ENCODE peak calls at places on chromosomes 4 and X, in five cellular contexts. X, T, W, Q and P are unnamed samples. For H3K36me3, the result is how much of the 10 kb centered on the place peaks cover.

GRCh38 chrX:155216940-155217450 is 735 bp downstream of the VBP1 start:
- DNase-seq in X (no peak), T (no peak), W (peak), Q (no peak), P (no peak)

GRCh38 chr4:17865866-17866363 is 55.1 kb downstream of the NCAPG start:
- DNase-seq in X (no peak), T (no peak), W (no peak), Q (no peak), P (no peak)

GRCh38 chr4:122476745-122477144 is 20.2 kb upstream of the IL2 start:
- DNase-seq in X (no peak), T (no peak), W (no peak), Q (no peak), P (no peak)

GRCh38 chrX:48664156-48664555 is 19.4 kb upstream of the WAS start:
- DNase-seq in X (no peak), T (no peak), W (no peak), Q (no peak), P (no peak)

GRCh38 chr4:30726090-30726668 is 6.0 kb downstream of the PCDH7 start:
- DNase-seq in X (no peak), T (no peak), W (no peak), Q (no peak), P (no peak)

GRCh38 chrX:20742106-20742505 is 475.4 kb upstream of the RPS6KA3 start:
- DNase-seq in X (no peak), T (no peak), W (peak), Q (peak), P (no peak)

GRCh38 chr4:110193822-110194761 is 4.3 kb downstream of the ELOVL6 start:
- DNase-seq in X (peak), T (peak), W (peak), Q (peak), P (peak)

GRCh38 chrX:40579880-40580536 is 762 bp upstream of the ATP6AP2 start:
- DNase-seq in X (no peak), T (no peak), W (no peak), Q (no peak), P (no peak)

GRCh38 chrX:14832151-14832550 is 40.7 kb downstream of the FANCB start:
- DNase-seq in X (no peak), T (no peak), W (peak), Q (no peak), P (no peak)

GRCh38 chr4:79652232-79652631 is 244.2 kb upstream of the GK2 start:
- DNase-seq in X (no peak), T (no peak), W (peak), Q (no peak), P (no peak)

GRCh38 chr4:108651068-108651794 is 832 bp downstream of the OSTC start:
- DNase-seq in X (no peak), T (no peak), W (peak), Q (no peak), P (no peak)

GRCh38 chr4:25915359-25915716 is 1.3 kb downstream of the SMIM20 start:
- DNase-seq in X (no peak), T (no peak), W (no peak), Q (no peak), P (no peak)

GRCh38 chr4:145278341-145279121 is 98.1 kb upstream of the OTUD4 start:
- DNase-seq in X (no peak), T (no peak), W (peak), Q (no peak), P (no peak)

GRCh38 chr4:80065601-80066000 is 7.4 kb downstream of the ANTXR2 start:
- DNase-seq in X (no peak), T (no peak), W (no peak), Q (no peak), P (no peak)

GRCh38 chrX:10906861-10907260 is 204.3 kb upstream of the HCCS start:
- DNase-seq in X (no peak), T (no peak), W (no peak), Q (no peak), P (no peak)

GRCh38 chr4:168696828-168697227 is 200.0 kb downstream of the PALLD start:
- DNase-seq in X (no peak), T (no peak), W (no peak), Q (no peak), P (no peak)

GRCh38 chrX:107726809-107727534 is 48.6 kb downstream of the TSC22D3 start:
- DNase-seq in X (no peak), T (no peak), W (no peak), Q (no peak), P (no peak)

GRCh38 chr4:186840771-186841301 is 117.2 kb upstream of the FAT1 start:
- DNase-seq in X (no peak), T (no peak), W (no peak), Q (no peak), P (peak)

GRCh38 chr4:42078184-42078801 is 74.2 kb downstream of the BEND4 start:
- DNase-seq in X (no peak), T (no peak), W (no peak), Q (no peak), P (no peak)

GRCh38 chr4:176981074-176981473 is 188.4 kb upstream of the VEGFC start:
- DNase-seq in X (no peak), T (no peak), W (no peak), Q (no peak), P (no peak)

GRCh38 chr4:40150932-40151331 is 45.9 kb upstream of the RHOH start:
- DNase-seq in X (no peak), T (no peak), W (peak), Q (no peak), P (no peak)

GRCh38 chr4:185592845-185593488 is 57.7 kb upstream of the PDLIM3 start:
- DNase-seq in X (no peak), T (no peak), W (no peak), Q (no peak), P (no peak)

GRCh38 chrX:153744210-153745066 is 19.6 kb upstream of the PLXNB3 start:
- DNase-seq in X (no peak), T (no peak), W (no peak), Q (no peak), P (peak)

GRCh38 chr4:131347816-131348215 is 1801.3 kb upstream of the PCDH10 start:
- DNase-seq in X (no peak), T (no peak), W (no peak), Q (no peak), P (no peak)

GRCh38 chrX:73851014-73852009 is 288.3 kb downstream of the CHIC1 start:
- DNase-seq in X (no peak), T (peak), W (peak), Q (peak), P (peak)

GRCh38 chr4:139281212-139281611 is 1.2 kb upstream of the MGARP start:
- DNase-seq in X (no peak), T (no peak), W (no peak), Q (no peak), P (no peak)

GRCh38 chr4:77152421-77152820 is 4.6 kb upstream of the CCNG2 start:
- DNase-seq in X (no peak), T (no peak), W (no peak), Q (no peak), P (no peak)

GRCh38 chrX:150238656-150239382 is 124.3 kb upstream of the MAMLD1 start:
- DNase-seq in X (no peak), T (no peak), W (no peak), Q (no peak), P (no peak)

GRCh38 chr4:6478546-6479220 is 6.3 kb upstream of the PPP2R2C start:
- DNase-seq in X (no peak), T (no peak), W (no peak), Q (no peak), P (no peak)
- H3K36me3 ChIP-seq in X (under half), T (under half), W (under half), Q (under half), P (under half)

GRCh38 chrX:123138473-123138872 is 45.6 kb upstream of the GRIA3 start:
- DNase-seq in X (no peak), T (no peak), W (peak), Q (no peak), P (no peak)
- H3K36me3 ChIP-seq in X (under half), T (under half), W (under half), Q (under half), P (under half)

GRCh38 chr4:87493147-87493546 is 36.0 kb downstream of the SPARCL1 start:
- DNase-seq in X (no peak), T (no peak), W (no peak), Q (no peak), P (no peak)

GRCh38 chr4:87492617-87493016 is 36.6 kb downstream of the SPARCL1 start:
- DNase-seq in X (no peak), T (no peak), W (no peak), Q (no peak), P (no peak)

GRCh38 chr4:87489678-87490077 is 39.5 kb downstream of the SPARCL1 start:
- DNase-seq in X (no peak), T (no peak), W (peak), Q (no peak), P (no peak)

GRCh38 chr4:87490664-87491369 is 38.4 kb downstream of the SPARCL1 start:
- DNase-seq in X (no peak), T (no peak), W (no peak), Q (no peak), P (no peak)

DNA sequence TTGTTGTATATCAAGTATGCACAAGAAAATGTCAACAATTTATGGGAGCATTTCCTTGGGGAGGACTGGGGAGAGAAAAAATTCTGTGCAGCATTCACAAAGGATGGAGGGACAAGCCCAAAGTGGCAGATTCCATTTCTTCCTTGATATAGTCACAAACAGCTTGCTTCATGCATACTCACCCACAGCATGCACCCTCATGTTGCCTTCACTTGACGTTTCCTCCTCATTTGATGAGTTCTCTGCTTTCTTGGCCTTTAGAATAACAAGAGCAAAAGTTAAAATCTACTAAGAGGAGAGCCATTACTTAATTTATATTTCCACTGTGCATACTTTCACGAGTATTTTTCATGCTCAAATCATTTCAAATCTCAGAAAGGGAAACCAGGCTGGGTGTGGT is 37.7 kb downstream of the SPARCL1 start:
- DNase-seq in X (no peak), T (no peak), W (no peak), Q (no peak), P (no peak)
- H3K36me3 ChIP-seq in X (half or more), T (under half), W (under half), Q (under half), P (under half)

DNA sequence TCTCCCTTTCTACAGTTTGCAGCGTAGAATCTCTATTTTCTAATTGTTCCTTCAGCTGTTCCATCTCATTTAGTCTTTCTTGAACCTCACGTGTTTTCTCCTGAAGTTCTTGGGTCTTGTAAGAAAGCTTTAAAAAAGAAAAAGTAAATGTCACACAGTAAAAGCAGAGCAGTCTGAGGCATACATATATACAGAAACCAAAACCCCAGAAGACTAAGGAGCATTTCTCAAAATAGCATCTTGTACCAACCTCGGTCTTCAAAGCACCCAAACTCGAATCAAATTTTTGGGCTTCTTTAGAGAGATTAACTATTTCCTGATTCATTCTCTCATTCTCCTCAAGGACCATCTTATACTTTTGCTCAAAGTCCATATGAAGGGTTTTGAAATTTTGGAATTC is 39.4 kb downstream of the CENPE start:
- DNase-seq in X (no peak), T (no peak), W (no peak), Q (no peak), P (no peak)
- H3K36me3 ChIP-seq in X (under half), T (under half), W (under half), Q (under half), P (under half)

GRCh38 chr4:37634180-37634579 is 52.0 kb downstream of the RELL1 start:
- DNase-seq in X (no peak), T (no peak), W (no peak), Q (no peak), P (no peak)

GRCh38 chr4:37629713-37630112 is 56.5 kb downstream of the RELL1 start:
- DNase-seq in X (no peak), T (no peak), W (no peak), Q (no peak), P (no peak)

GRCh38 chr4:37635155-37635554 is 51.0 kb downstream of the RELL1 start:
- DNase-seq in X (no peak), T (no peak), W (no peak), Q (no peak), P (no peak)

GRCh38 chr4:37631551-37631950 is 54.6 kb downstream of the RELL1 start:
- DNase-seq in X (no peak), T (no peak), W (peak), Q (peak), P (no peak)

DNA sequence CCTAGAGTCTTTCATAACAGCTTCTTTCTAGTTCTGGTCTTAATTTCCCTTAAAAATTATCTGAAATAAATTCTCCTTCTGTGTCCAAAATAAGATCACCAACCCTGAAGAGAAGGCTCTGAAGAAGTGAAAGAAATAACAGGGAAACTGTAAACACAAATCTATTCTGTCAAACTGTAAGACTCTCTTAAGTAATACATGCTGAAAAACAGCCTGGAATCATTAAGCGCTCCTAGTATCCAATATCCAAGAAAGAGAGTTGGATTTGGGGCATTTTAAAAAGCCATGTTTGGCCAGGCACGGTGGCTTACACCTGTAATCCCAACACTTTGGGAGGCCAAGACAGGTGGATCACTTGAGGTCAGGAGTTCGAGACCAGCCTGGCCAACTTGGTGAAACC is 53.3 kb downstream of the RELL1 start:
- DNase-seq in X (no peak), T (no peak), W (no peak), Q (no peak), P (no peak)
- H3K36me3 ChIP-seq in X (half or more), T (under half), W (under half), Q (under half), P (under half)

DNA sequence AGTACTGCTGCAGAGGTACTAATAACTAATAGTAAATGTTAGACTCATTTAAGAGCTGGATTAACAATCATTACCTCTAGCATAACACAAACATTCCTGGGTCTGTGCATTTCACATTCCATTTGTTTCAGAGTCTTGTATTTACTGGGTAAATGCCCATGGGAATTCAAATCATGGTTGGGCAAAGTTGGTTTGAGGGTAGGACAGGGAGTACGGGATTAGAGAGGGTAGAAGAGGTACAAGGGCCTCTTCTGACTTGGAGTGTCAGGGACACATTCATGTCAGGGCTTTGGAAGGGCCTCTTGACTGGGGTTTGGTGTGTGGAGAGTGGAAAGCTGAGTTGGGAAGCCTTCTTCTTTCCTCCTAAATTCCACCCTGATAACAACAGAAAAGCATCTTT is 65.9 kb downstream of the WWC2 start:
- DNase-seq in X (no peak), T (no peak), W (no peak), Q (no peak), P (no peak)
- H3K36me3 ChIP-seq in X (under half), T (under half), W (under half), Q (under half), P (under half)

DNA sequence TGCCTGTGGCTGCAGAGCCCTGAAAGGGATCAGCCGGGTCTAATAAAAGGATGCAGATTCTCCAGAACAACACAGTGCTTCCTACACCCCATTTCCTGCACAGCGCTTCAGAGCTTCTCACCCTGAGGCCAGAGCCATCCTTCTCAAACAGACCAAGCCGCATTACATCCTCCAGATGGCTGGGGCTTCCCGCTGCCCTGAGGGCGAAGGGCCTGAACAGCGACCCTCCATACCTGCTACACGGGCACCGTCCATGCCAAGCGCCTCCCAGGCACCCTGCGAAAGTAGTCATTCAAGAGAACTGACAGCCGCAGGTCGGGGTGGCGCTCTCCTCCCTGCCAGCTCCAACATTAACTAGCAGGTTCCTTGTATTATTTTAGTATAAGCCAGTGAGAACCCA is 36.5 kb downstream of the ACOX3 start:
- DNase-seq in X (peak), T (no peak), W (no peak), Q (no peak), P (peak)
- H3K36me3 ChIP-seq in X (under half), T (under half), W (under half), Q (under half), P (under half)

GRCh38 chr4:78578674-78579430 is 27.3 kb downstream of the ANXA3 start:
- DNase-seq in X (no peak), T (no peak), W (no peak), Q (no peak), P (no peak)

GRCh38 chr4:78585633-78586032 is 34.1 kb downstream of the ANXA3 start:
- DNase-seq in X (no peak), T (no peak), W (peak), Q (no peak), P (no peak)

GRCh38 chr4:78584863-78585576 is 33.5 kb downstream of the ANXA3 start:
- DNase-seq in X (no peak), T (no peak), W (peak), Q (no peak), P (no peak)

DNA sequence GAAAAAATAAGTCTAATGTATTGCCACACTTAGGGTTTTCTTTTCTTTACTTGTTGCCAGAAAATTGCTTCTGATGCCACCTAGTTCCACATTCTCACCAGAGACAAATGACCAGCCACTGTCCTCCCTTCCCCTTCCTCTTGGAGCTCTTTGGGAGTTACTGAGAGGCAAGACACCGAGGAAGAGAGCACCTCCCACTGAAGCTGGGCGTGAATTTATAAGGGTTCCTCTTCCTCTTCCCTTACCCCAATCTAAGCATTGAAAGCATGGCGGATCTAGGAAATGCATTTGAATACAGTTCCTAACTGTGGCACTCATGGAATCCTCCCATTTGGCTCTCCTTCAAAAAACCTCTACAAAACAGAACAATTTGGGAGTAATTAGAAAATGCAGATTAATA is 30.1 kb downstream of the ANXA3 start:
- DNase-seq in X (no peak), T (no peak), W (no peak), Q (no peak), P (no peak)
- H3K36me3 ChIP-seq in X (under half), T (under half), W (under half), Q (under half), P (under half)